ENCODE peak calls at places on chromosome 13, in nine cellular contexts. U is activated T-helper 2 cell treated with anti-CD3 and anti-CD28 coated beads, Interferon-gamma antibody, Interleukin-2, Interleukin-4, amounts not matched to agents 10 μg/mL and 5 μg/mL and 100 μg/mL, durations not matched to agents 14 hours and 24 hours and 36 hours; K is stimulated activated CD4-positive, alpha-beta T cell treated with anti-CD3 and anti-CD28 coated beads, Interleukin-1b, Interleukin-23, amount 100 ng/mL, for 4 hours; L is EL; H is frontal cortex; Y is activated gamma-delta T cell treated with Interleukin-2 at 50 U/mL for 16 hours; S is NCI-H1092; I is naive thymus-derived CD4-positive, alpha-beta T cell; D is nephron progenitor cell. O is an unnamed sample.

GRCh38 chr13:75749407-75749806 is 113.3 kb downstream of the LMO7 start:
- DNase-seq in U (no peak), K (no peak), L (peak; percentile 24), H (no peak), Y (no peak), S (peak; percentile 4), I (no peak), D (peak; percentile 2), O (no peak)

GRCh38 chr13:75650991-75651390 is 14.9 kb downstream of the LMO7 start:
- DNase-seq in U (no peak), K (no peak), L (no peak), H (no peak), Y (no peak), S (no peak), I (no peak), D (no peak), O (no peak)

GRCh38 chr13:40786568-40786996 is 2.8 kb upstream of the SLC25A15 start:
- DNase-seq in U (no peak), K (no peak), L (peak; percentile 54), H (no peak), Y (no peak), S (no peak), I (no peak), D (no peak), O (no peak)

GRCh38 chr13:38002596-38002995 is 133.0 kb upstream of the TRPC4 start:
- DNase-seq in U (no peak), K (no peak), L (no peak), H (no peak), Y (no peak), S (peak; percentile 1), I (no peak), D (no peak), O (no peak)

GRCh38 chr13:46097015-46097414 is 7.8 kb downstream of the CPB2 start:
- DNase-seq in U (no peak), K (no peak), L (no peak), H (no peak), Y (no peak), S (peak; percentile 10), I (no peak), D (no peak), O (peak; percentile 30)

GRCh38 chr13:114149774-114150740 is 17.6 kb upstream of the RASA3 start:
- DNase-seq in U (no peak), K (no peak), L (no peak), H (no peak), Y (no peak), S (peak; percentile 69), I (no peak), D (no peak), O (no peak)

GRCh38 chr13:113209880-113210421 is 538 bp downstream of the CUL4A start:
- DNase-seq in U (peak; percentile 74), K (peak; percentile 51), L (peak; percentile 66), H (peak; percentile 54), Y (peak; percentile 67), S (peak; percentile 11), I (peak; percentile 85), D (peak; percentile 55), O (no peak)

GRCh38 chr13:71860547-71861131 is 6.4 kb downstream of the DACH1 start:
- DNase-seq in U (no peak), K (no peak), L (no peak), H (no peak), Y (no peak), S (peak; percentile 30), I (no peak), D (no peak), O (no peak)

GRCh38 chr13:112250788-112251445 is 125.2 kb upstream of the SPACA7 start:
- DNase-seq in U (no peak), K (no peak), L (no peak), H (no peak), Y (no peak), S (no peak), I (no peak), D (no peak), O (no peak)

GRCh38 chr13:23919006-23919405 is 21.7 kb upstream of the C1QTNF9B start:
- DNase-seq in U (no peak), K (no peak), L (no peak), H (no peak), Y (no peak), S (no peak), I (no peak), D (no peak), O (no peak)

GRCh38 chr13:24746618-24747247 is 17.2 kb upstream of the RNF17 start:
- DNase-seq in U (no peak), K (no peak), L (peak; percentile 17), H (no peak), Y (no peak), S (no peak), I (no peak), D (peak; percentile 70), O (no peak)

GRCh38 chr13:73898276-73898675 is 235.9 kb downstream of the KLF12 start:
- DNase-seq in U (no peak), K (no peak), L (peak; percentile 71), H (no peak), Y (no peak), S (no peak), I (no peak), D (no peak), O (no peak)

GRCh38 chr13:97307882-97308624 is 85.9 kb downstream of the MBNL2 start:
- DNase-seq in U (no peak), K (no peak), L (peak; percentile 90), H (no peak), Y (no peak), S (peak; percentile 4), I (no peak), D (no peak), O (peak; percentile 42)

GRCh38 chr13:21657538-21657937 is 13.3 kb upstream of the FGF9 start:
- DNase-seq in U (no peak), K (no peak), L (peak; percentile 73), H (no peak), Y (no peak), S (no peak), I (no peak), D (no peak), O (no peak)

GRCh38 chr13:60261432-60262351 is 98.0 kb upstream of the DIAPH3 start:
- DNase-seq in U (no peak), K (no peak), L (no peak), H (no peak), Y (no peak), S (peak; percentile 61), I (no peak), D (no peak), O (no peak)

GRCh38 chr13:107202371-107203023 is 634.6 kb upstream of the ARGLU1 start:
- DNase-seq in U (no peak), K (no peak), L (no peak), H (no peak), Y (no peak), S (no peak), I (no peak), D (no peak), O (no peak)

GRCh38 chr13:113123226-113124150 is 889 bp downstream of the F10 start:
- DNase-seq in U (no peak), K (no peak), L (peak; percentile 9), H (no peak), Y (no peak), S (no peak), I (no peak), D (no peak), O (no peak)

GRCh38 chr13:30654430-30654829 is 36.7 kb downstream of the USPL1 start:
- DNase-seq in U (peak; percentile 56), K (no peak), L (no peak), H (no peak), Y (no peak), S (no peak), I (no peak), D (no peak), O (no peak)

GRCh38 chr13:26051231-26052135 is at the start of gene SHISA2:
- DNase-seq in U (no peak), K (peak; percentile 49), L (peak; percentile 47), H (peak; percentile 79), Y (peak; percentile 45), S (peak; percentile 74), I (no peak), D (peak; percentile 69), O (peak; percentile 66)

GRCh38 chr13:80173224-80173623 is 167.7 kb downstream of the SPRY2 start:
- DNase-seq in U (no peak), K (no peak), L (no peak), H (no peak), Y (no peak), S (no peak), I (no peak), D (no peak), O (no peak)

GRCh38 chr13:71577127-71577526 is 289.9 kb downstream of the DACH1 start:
- DNase-seq in U (no peak), K (no peak), L (no peak), H (no peak), Y (no peak), S (no peak), I (no peak), D (no peak), O (no peak)

GRCh38 chr13:78020861-78021260 is 102.2 kb upstream of the EDNRB start:
- DNase-seq in U (no peak), K (no peak), L (no peak), H (no peak), Y (no peak), S (no peak), I (no peak), D (peak; percentile 25), O (no peak)

GRCh38 chr13:33218020-33218419 is 67.5 kb downstream of the STARD13 start:
- DNase-seq in U (no peak), K (no peak), L (peak; percentile 80), H (no peak), Y (no peak), S (no peak), I (no peak), D (no peak), O (no peak)

GRCh38 chr13:48979892-48980291 is 4.2 kb downstream of the FNDC3A start:
- DNase-seq in U (no peak), K (no peak), L (no peak), H (no peak), Y (no peak), S (no peak), I (no peak), D (no peak), O (no peak)

GRCh38 chr13:84445776-84446175 is 563.5 kb upstream of the SLITRK1 start:
- DNase-seq in U (no peak), K (no peak), L (peak; percentile 52), H (no peak), Y (no peak), S (no peak), I (no peak), D (no peak), O (no peak)

GRCh38 chr13:97219226-97219625 is 2.9 kb upstream of the MBNL2 start:
- DNase-seq in U (no peak), K (no peak), L (no peak), H (no peak), Y (no peak), S (no peak), I (no peak), D (no peak), O (no peak)

GRCh38 chr13:36131931-36132297 is 732 bp upstream of the DCLK1 start:
- DNase-seq in U (no peak), K (no peak), L (no peak), H (no peak), Y (no peak), S (no peak), I (no peak), D (no peak), O (no peak)

GRCh38 chr13:23960566-23961156 is 63.4 kb upstream of the C1QTNF9B start:
- DNase-seq in U (no peak), K (no peak), L (peak; percentile 51), H (no peak), Y (no peak), S (peak; percentile 26), I (no peak), D (peak; percentile 30), O (no peak)

GRCh38 chr13:44352671-44353070 is 21.0 kb upstream of the SERP2 start:
- DNase-seq in U (no peak), K (no peak), L (no peak), H (no peak), Y (no peak), S (no peak), I (no peak), D (no peak), O (no peak)

GRCh38 chr13:100751826-100752225 is 77.2 kb upstream of the TMTC4 start:
- DNase-seq in U (no peak), K (no peak), L (no peak), H (no peak), Y (no peak), S (no peak), I (no peak), D (no peak), O (peak; percentile 5)

GRCh38 chr13:34931572-34931971 is 10.5 kb upstream of the NBEA start:
- DNase-seq in U (no peak), K (no peak), L (peak; percentile 54), H (no peak), Y (no peak), S (no peak), I (no peak), D (no peak), O (no peak)

O was measured in hippocampal formation.